ENCODE peak calls at places on chromosomes 13 and 19, in five cellular contexts. X is endothelial cell of umbilical vein, G is fibroblast of lung, B is endodermal cell, F is HepG2. P is an unnamed sample.

GRCh38 chr19:11581740-11582139 is 4.3 kb upstream of the ACP5 start:
- DNase-seq in X (no peak), G (peak), B (no peak), F (no peak), P (no peak)

GRCh38 chr13:20977394-20977793 is 74.8 kb upstream of the XPO4 start:
- DNase-seq in X (no peak), G (no peak), B (no peak), F (no peak), P (no peak)

GRCh38 chr19:56839665-56840451 is 668 bp downstream of the PEG3 start:
- DNase-seq in X (peak), G (peak), B (no peak), F (peak), P (peak)

GRCh38 chr13:65830411-65831172 is 1399.5 kb downstream of the PCDH9 start:
- DNase-seq in X (no peak), G (no peak), B (no peak), F (no peak), P (no peak)

GRCh38 chr13:61414686-61415664 is 674 bp downstream of the PCDH20 start:
- DNase-seq in X (peak), G (peak), B (peak), F (peak), P (peak)

GRCh38 chr19:17549088-17549740 is 6.2 kb upstream of the COLGALT1 start:
- DNase-seq in X (no peak), G (no peak), B (no peak), F (no peak), P (no peak)

GRCh38 chr13:31882794-31883193 is 143.5 kb downstream of the RXFP2 start:
- DNase-seq in X (no peak), G (no peak), B (no peak), F (no peak), P (no peak)

GRCh38 chr19:55212447-55212846 is 3.1 kb upstream of the PTPRH start:
- DNase-seq in X (peak), G (no peak), B (peak), F (peak), P (no peak)

GRCh38 chr19:30070970-30071632 is 129.1 kb downstream of the URI1 start:
- DNase-seq in X (no peak), G (no peak), B (peak), F (no peak), P (no peak)

GRCh38 chr13:40087021-40088002 is 431.9 kb downstream of the COG6 start:
- DNase-seq in X (no peak), G (no peak), B (peak), F (peak), P (no peak)

GRCh38 chr19:38285567-38285966 is 18.5 kb upstream of the C19orf33 start:
- DNase-seq in X (no peak), G (no peak), B (no peak), F (no peak), P (no peak)

GRCh38 chr19:38392707-38393308 is 4.3 kb downstream of the SPRED3 start:
- DNase-seq in X (no peak), G (peak), B (no peak), F (peak), P (no peak)

GRCh38 chr19:15298847-15299567 is 33.3 kb downstream of the BRD4 start:
- DNase-seq in X (no peak), G (no peak), B (no peak), F (no peak), P (no peak)

GRCh38 chr19:15297416-15298224 is 34.7 kb downstream of the BRD4 start:
- DNase-seq in X (no peak), G (peak), B (no peak), F (peak), P (no peak)

GRCh38 chr19:15294591-15294990 is 37.7 kb downstream of the BRD4 start:
- DNase-seq in X (no peak), G (no peak), B (no peak), F (no peak), P (no peak)

GRCh38 chr19:15296353-15296752 is 36.0 kb downstream of the BRD4 start:
- DNase-seq in X (no peak), G (no peak), B (no peak), F (no peak), P (no peak)

GRCh38 chr19:15296841-15297415 is 35.4 kb downstream of the BRD4 start:
- DNase-seq in X (no peak), G (no peak), B (no peak), F (peak), P (no peak)
- H3K9ac ChIP-seq in X (no peak), G (peak), B (no peak), F (peak), P (no peak)

GRCh38 chr13:60095300-60095699 is 68.4 kb downstream of the DIAPH3 start:
- DNase-seq in X (no peak), G (no peak), B (no peak), F (no peak), P (no peak)

GRCh38 chr13:60090579-60090978 is 73.1 kb downstream of the DIAPH3 start:
- DNase-seq in X (peak), G (peak), B (no peak), F (no peak), P (no peak)

GRCh38 chr13:60091573-60091972 is 72.2 kb downstream of the DIAPH3 start:
- DNase-seq in X (no peak), G (no peak), B (no peak), F (no peak), P (no peak)

GRCh38 chr13:60099631-60100420 is 63.9 kb downstream of the DIAPH3 start:
- DNase-seq in X (no peak), G (no peak), B (no peak), F (no peak), P (no peak)

DNA sequence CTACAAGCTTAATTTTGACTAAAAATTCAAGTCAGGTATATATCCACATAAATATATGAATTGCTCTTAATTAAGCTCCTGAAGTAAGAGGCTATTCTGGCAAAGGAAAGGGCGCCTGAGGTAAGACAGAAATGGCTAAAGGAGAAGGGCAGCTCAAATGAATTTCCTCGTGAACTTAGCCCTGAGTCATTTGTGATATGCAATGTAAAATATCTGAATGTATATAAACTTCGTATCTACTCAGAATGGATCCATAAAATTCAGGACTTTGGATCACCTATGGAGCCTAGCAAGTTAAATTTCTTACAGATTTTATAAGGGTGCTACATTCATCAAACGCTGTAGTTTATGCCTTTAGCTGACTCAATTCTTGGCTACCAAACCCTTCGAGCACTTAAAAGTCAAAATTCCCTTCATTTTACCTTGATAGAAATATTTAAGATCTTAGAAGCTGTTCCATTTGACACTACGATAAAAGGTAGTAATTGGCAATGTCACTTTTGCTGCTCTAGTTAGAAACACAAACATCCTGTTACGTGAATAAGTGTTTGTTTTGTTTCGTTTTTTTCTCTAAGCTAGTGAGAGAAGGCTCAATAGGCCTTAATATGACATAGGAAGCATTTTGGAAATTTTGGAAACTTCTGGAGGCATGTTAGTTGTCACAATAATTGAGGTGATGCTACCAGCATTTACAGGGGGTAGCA is 69.2 kb downstream of the DIAPH3 start:
- DNase-seq in X (no peak), G (no peak), B (no peak), F (no peak), P (no peak)
- H3K9ac ChIP-seq in X (no peak), G (no peak), B (no peak), F (no peak), P (no peak)

DNA sequence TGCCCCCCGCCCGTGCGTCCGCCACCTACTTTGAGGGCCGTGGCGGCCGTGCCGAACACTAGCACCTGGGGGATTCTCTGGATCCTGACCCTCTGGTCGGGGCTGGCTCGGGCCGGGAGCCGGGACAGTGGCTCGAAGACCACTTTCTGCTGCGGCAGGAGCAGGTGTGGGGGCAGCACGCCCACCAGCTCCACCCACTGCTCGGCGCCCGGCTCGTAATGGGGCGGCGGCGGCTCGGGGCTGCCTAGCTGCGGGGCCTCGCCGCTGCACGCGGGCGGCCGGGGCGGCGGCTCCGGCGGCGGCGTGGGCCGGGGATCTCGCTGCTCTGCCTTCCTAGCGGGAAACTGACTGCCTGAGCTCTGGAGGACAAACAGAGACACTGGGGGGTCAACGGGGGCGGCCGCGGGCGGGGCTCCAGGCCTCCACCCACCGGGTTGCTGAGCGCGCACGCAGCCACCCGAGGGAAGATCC is 26.4 kb downstream of the DCAF15 start:
- DNase-seq in X (no peak), G (no peak), B (no peak), F (no peak), P (peak)
- H3K9ac ChIP-seq in X (peak), G (no peak), B (no peak), F (no peak), P (peak)

DNA sequence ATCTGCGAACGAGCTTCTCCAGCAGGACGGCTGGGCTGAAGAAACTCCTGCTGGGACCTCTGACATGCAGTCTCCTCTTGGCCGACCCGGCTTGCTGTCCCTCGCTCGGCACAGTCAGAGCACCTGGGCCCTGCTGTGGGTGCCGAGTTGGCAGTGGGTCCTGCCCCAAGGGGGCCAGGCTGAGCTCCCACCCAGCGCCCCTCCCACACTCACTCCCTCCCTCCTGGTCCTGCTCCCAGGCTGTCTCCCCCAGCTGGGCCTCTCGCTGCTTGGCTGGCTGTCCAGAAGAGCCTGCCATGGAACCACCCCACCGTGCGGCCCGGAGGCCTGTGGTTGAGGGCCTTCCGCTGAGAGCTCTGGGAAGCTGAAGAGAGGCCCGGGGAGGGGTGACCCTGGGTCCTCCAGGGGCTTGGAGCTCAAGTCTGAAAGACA is 6.0 kb downstream of the AKT2 start:
- DNase-seq in X (no peak), G (peak), B (no peak), F (no peak), P (no peak)
- H3K9ac ChIP-seq in X (no peak), G (peak), B (no peak), F (no peak), P (no peak)

DNA sequence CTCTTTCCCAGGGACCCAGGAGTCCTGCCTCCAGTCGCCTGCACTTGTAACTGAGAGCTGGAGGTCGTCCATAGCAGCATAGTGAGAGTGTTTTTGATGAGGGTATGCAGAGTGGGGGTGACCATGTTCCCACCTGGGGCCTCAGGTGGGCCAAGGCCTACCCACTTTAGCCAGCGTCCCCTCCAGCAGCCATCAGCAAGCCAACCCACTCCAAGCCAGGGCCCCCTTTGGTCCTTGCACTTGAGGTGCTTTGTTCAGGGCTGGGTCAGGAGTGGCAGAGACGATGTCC is 11.9 kb upstream of the SMG9 start:
- DNase-seq in X (no peak), G (no peak), B (no peak), F (no peak), P (no peak)
- H3K9ac ChIP-seq in X (no peak), G (no peak), B (no peak), F (no peak), P (no peak)

DNA sequence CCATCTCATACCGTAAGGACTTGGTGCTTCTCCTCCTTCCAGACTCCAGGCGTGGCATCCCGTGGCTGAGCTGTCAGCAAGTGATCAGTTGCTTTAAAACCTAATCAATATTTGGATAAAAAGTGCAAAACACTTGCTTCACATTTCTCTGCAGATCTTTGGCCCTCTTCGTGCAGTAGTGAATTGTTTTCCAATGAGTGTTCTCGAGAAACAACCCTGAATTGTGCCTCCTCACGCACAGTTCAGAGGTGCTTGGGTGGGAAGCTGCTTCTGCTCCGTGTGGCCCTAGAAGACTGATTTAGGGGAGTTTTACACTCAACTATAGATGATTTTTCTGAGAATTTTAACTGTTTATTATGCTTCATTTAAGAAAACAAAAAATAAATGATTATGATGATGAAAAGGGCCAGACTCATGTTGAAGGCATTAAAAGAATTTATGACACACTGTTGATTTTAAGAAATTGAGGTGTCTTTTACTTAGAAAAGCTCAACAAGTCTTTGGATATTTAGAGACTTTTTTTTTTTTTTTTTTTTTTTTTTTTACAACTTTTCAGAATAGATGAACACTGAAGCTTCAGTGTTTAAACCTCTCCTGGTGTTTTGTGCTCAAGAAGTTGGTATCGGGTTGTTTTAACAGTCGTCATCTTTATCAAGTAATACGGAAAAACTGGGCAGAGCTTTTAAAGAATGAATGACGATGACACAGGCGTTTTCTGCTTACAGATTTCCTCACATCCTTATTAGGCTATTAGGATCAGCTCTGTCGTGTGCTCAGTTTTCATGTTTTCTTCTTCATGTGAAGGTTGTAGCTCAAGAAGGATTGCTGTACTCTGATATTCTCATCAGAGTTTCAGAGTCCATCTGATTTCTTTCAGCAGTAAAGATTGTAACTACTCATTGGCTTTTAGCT is 39.5 kb upstream of the TEX29 start:
- DNase-seq in X (no peak), G (peak), B (no peak), F (no peak), P (no peak)
- H3K9ac ChIP-seq in X (no peak), G (peak), B (no peak), F (no peak), P (no peak)

DNA sequence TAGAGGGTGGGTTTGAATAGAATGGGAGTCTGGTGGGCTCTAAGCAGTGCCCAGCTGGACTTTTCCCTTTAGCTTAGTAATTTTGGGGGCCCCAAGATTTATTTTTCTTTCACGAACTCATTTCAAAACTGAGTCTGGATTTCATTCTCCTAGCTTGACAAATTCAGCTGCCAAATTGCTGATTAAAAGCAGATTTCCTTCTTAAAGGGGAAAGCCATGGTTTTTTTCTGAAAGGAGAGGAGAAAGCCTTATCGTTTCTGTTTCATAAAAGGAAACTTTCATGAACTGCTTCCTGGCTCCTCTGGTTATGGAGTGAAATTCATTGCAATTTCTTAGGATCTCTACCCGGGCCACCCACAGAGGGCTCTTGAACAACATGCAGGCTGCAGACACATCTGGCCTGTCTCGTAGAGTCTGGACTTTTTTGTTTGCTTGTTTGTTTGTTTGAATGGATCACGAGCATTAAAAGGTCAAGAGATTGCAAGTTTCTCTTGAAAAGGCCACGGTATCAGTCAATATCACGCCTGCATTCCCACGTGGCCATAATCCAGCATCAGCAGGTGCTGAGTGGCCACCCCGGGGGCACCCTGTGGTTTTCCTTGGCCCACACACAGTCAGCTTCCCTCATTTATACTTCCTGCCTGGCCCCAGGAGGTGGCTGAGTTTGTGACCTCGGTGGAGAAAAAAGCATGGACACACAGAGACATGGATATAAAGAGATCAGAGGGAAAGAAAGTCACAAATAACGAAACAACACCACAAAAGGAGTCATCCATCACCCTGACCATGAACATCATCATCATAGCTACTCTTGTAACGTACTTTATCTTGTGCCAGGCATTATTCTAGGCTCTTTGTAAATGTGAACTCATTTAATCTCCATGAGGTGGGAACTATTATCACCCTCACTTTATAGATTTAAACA is 10.5 kb upstream of the KLK4 start:
- DNase-seq in X (no peak), G (no peak), B (peak), F (no peak), P (no peak)
- H3K9ac ChIP-seq in X (no peak), G (no peak), B (no peak), F (no peak), P (no peak)